ENCODE peak calls at places on chromosomes 11 and 22, in eight cellular contexts. One of them, this sample, is unnamed.

GRCh38 chr11:114044042-114044871 is 15.3 kb upstream of the ZBTB16 start:
- DNase-seq in suprapubic skin: no peak
- DNase-seq in spleen: no peak
- DNase-seq in fibroblast of the aortic adventitia: no peak
- DNase-seq in stimulated activated CD4-positive, alpha-beta T cell treated with anti-CD3 and anti-CD28 coated beads, TNF-alpha, amount 100 ng/mL, for 48 hours: no peak
- DNase-seq in transverse colon: peak
- DNase-seq in activated naive CD4-positive, alpha-beta T cell treated with anti-CD3 and anti-CD28 coated beads, Interleukin-2, amount 50 U/mL, for 16 hours: no peak
- DNase-seq in C1 segment of cervical spinal cord: no peak
- DNase-seq in this sample: peak

GRCh38 chr22:33105501-33105911 is 47.3 kb upstream of the SYN3 start:
- DNase-seq in suprapubic skin: no peak
- DNase-seq in spleen: no peak
- DNase-seq in fibroblast of the aortic adventitia: peak
- DNase-seq in stimulated activated CD4-positive, alpha-beta T cell treated with anti-CD3 and anti-CD28 coated beads, TNF-alpha, amount 100 ng/mL, for 48 hours: no peak
- DNase-seq in transverse colon: no peak
- DNase-seq in activated naive CD4-positive, alpha-beta T cell treated with anti-CD3 and anti-CD28 coated beads, Interleukin-2, amount 50 U/mL, for 16 hours: no peak
- DNase-seq in C1 segment of cervical spinal cord: no peak
- DNase-seq in this sample: no peak

GRCh38 chr11:110471315-110471714 is 41.6 kb downstream of the FDX1 start:
- DNase-seq in suprapubic skin: no peak
- DNase-seq in spleen: no peak
- DNase-seq in fibroblast of the aortic adventitia: peak
- DNase-seq in stimulated activated CD4-positive, alpha-beta T cell treated with anti-CD3 and anti-CD28 coated beads, TNF-alpha, amount 100 ng/mL, for 48 hours: no peak
- DNase-seq in transverse colon: no peak
- DNase-seq in activated naive CD4-positive, alpha-beta T cell treated with anti-CD3 and anti-CD28 coated beads, Interleukin-2, amount 50 U/mL, for 16 hours: no peak
- DNase-seq in C1 segment of cervical spinal cord: no peak
- DNase-seq in this sample: no peak

GRCh38 chr11:70029115-70029830 is 48.8 kb upstream of the ANO1 start:
- DNase-seq in suprapubic skin: peak
- DNase-seq in spleen: peak
- DNase-seq in fibroblast of the aortic adventitia: no peak
- DNase-seq in stimulated activated CD4-positive, alpha-beta T cell treated with anti-CD3 and anti-CD28 coated beads, TNF-alpha, amount 100 ng/mL, for 48 hours: no peak
- DNase-seq in transverse colon: no peak
- DNase-seq in activated naive CD4-positive, alpha-beta T cell treated with anti-CD3 and anti-CD28 coated beads, Interleukin-2, amount 50 U/mL, for 16 hours: no peak
- DNase-seq in C1 segment of cervical spinal cord: peak
- DNase-seq in this sample: peak

GRCh38 chr11:46659908-46660307 is 40.5 kb downstream of the ARHGAP1 start:
- DNase-seq in suprapubic skin: peak
- DNase-seq in spleen: no peak
- DNase-seq in fibroblast of the aortic adventitia: peak
- DNase-seq in stimulated activated CD4-positive, alpha-beta T cell treated with anti-CD3 and anti-CD28 coated beads, TNF-alpha, amount 100 ng/mL, for 48 hours: no peak
- DNase-seq in transverse colon: no peak
- DNase-seq in activated naive CD4-positive, alpha-beta T cell treated with anti-CD3 and anti-CD28 coated beads, Interleukin-2, amount 50 U/mL, for 16 hours: no peak
- DNase-seq in C1 segment of cervical spinal cord: no peak
- DNase-seq in this sample: no peak

GRCh38 chr11:111327908-111328624 is 29.7 kb downstream of the POU2AF3 start:
- DNase-seq in suprapubic skin: no peak
- DNase-seq in spleen: no peak
- DNase-seq in fibroblast of the aortic adventitia: no peak
- DNase-seq in stimulated activated CD4-positive, alpha-beta T cell treated with anti-CD3 and anti-CD28 coated beads, TNF-alpha, amount 100 ng/mL, for 48 hours: no peak
- DNase-seq in transverse colon: no peak
- DNase-seq in activated naive CD4-positive, alpha-beta T cell treated with anti-CD3 and anti-CD28 coated beads, Interleukin-2, amount 50 U/mL, for 16 hours: no peak
- DNase-seq in C1 segment of cervical spinal cord: peak
- DNase-seq in this sample: no peak

GRCh38 chr11:95327273-95327948 is 96.4 kb upstream of the SESN3 start:
- DNase-seq in suprapubic skin: no peak
- DNase-seq in spleen: no peak
- DNase-seq in fibroblast of the aortic adventitia: no peak
- DNase-seq in stimulated activated CD4-positive, alpha-beta T cell treated with anti-CD3 and anti-CD28 coated beads, TNF-alpha, amount 100 ng/mL, for 48 hours: no peak
- DNase-seq in transverse colon: no peak
- DNase-seq in activated naive CD4-positive, alpha-beta T cell treated with anti-CD3 and anti-CD28 coated beads, Interleukin-2, amount 50 U/mL, for 16 hours: no peak
- DNase-seq in C1 segment of cervical spinal cord: no peak
- DNase-seq in this sample: no peak

GRCh38 chr22:45598596-45599217 is 72.9 kb upstream of the ATXN10 start:
- DNase-seq in suprapubic skin: no peak
- DNase-seq in spleen: peak
- DNase-seq in fibroblast of the aortic adventitia: no peak
- DNase-seq in stimulated activated CD4-positive, alpha-beta T cell treated with anti-CD3 and anti-CD28 coated beads, TNF-alpha, amount 100 ng/mL, for 48 hours: no peak
- DNase-seq in transverse colon: no peak
- DNase-seq in activated naive CD4-positive, alpha-beta T cell treated with anti-CD3 and anti-CD28 coated beads, Interleukin-2, amount 50 U/mL, for 16 hours: no peak
- DNase-seq in C1 segment of cervical spinal cord: no peak
- DNase-seq in this sample: no peak

GRCh38 chr11:7512525-7513209 is 1.1 kb upstream of the PPFIBP2 start:
- DNase-seq in suprapubic skin: peak
- DNase-seq in spleen: peak
- DNase-seq in fibroblast of the aortic adventitia: peak
- DNase-seq in stimulated activated CD4-positive, alpha-beta T cell treated with anti-CD3 and anti-CD28 coated beads, TNF-alpha, amount 100 ng/mL, for 48 hours: no peak
- DNase-seq in transverse colon: peak
- DNase-seq in activated naive CD4-positive, alpha-beta T cell treated with anti-CD3 and anti-CD28 coated beads, Interleukin-2, amount 50 U/mL, for 16 hours: no peak
- DNase-seq in C1 segment of cervical spinal cord: peak
- DNase-seq in this sample: peak

GRCh38 chr22:45683248-45683647 is 11.6 kb downstream of the ATXN10 start:
- DNase-seq in suprapubic skin: no peak
- DNase-seq in spleen: no peak
- DNase-seq in fibroblast of the aortic adventitia: peak
- DNase-seq in stimulated activated CD4-positive, alpha-beta T cell treated with anti-CD3 and anti-CD28 coated beads, TNF-alpha, amount 100 ng/mL, for 48 hours: no peak
- DNase-seq in transverse colon: no peak
- DNase-seq in activated naive CD4-positive, alpha-beta T cell treated with anti-CD3 and anti-CD28 coated beads, Interleukin-2, amount 50 U/mL, for 16 hours: no peak
- DNase-seq in C1 segment of cervical spinal cord: no peak
- DNase-seq in this sample: no peak

GRCh38 chr22:21015051-21016006 is at the start of gene P2RX6:
- DNase-seq in suprapubic skin: no peak
- DNase-seq in spleen: peak
- DNase-seq in fibroblast of the aortic adventitia: no peak
- DNase-seq in stimulated activated CD4-positive, alpha-beta T cell treated with anti-CD3 and anti-CD28 coated beads, TNF-alpha, amount 100 ng/mL, for 48 hours: no peak
- DNase-seq in transverse colon: no peak
- DNase-seq in activated naive CD4-positive, alpha-beta T cell treated with anti-CD3 and anti-CD28 coated beads, Interleukin-2, amount 50 U/mL, for 16 hours: peak
- DNase-seq in C1 segment of cervical spinal cord: no peak
- DNase-seq in this sample: no peak

GRCh38 chr11:116986521-116987105 is 111.6 kb downstream of the SIK3 start:
- DNase-seq in suprapubic skin: no peak
- DNase-seq in spleen: no peak
- DNase-seq in fibroblast of the aortic adventitia: peak
- DNase-seq in stimulated activated CD4-positive, alpha-beta T cell treated with anti-CD3 and anti-CD28 coated beads, TNF-alpha, amount 100 ng/mL, for 48 hours: no peak
- DNase-seq in transverse colon: no peak
- DNase-seq in activated naive CD4-positive, alpha-beta T cell treated with anti-CD3 and anti-CD28 coated beads, Interleukin-2, amount 50 U/mL, for 16 hours: no peak
- DNase-seq in C1 segment of cervical spinal cord: no peak
- DNase-seq in this sample: no peak

GRCh38 chr11:134266841-134267251 is 9.3 kb upstream of the GLB1L3 start:
- DNase-seq in suprapubic skin: peak
- DNase-seq in spleen: no peak
- DNase-seq in fibroblast of the aortic adventitia: peak
- DNase-seq in stimulated activated CD4-positive, alpha-beta T cell treated with anti-CD3 and anti-CD28 coated beads, TNF-alpha, amount 100 ng/mL, for 48 hours: no peak
- DNase-seq in transverse colon: no peak
- DNase-seq in activated naive CD4-positive, alpha-beta T cell treated with anti-CD3 and anti-CD28 coated beads, Interleukin-2, amount 50 U/mL, for 16 hours: no peak
- DNase-seq in C1 segment of cervical spinal cord: no peak
- DNase-seq in this sample: no peak

This sample was measured in cardiac septum.